ENCODE peak calls at places on chromosomes 6 and 20, in ten cellular contexts. L is IMR-90, Q is testis, R is ovary, W is prostate gland, D is GM12878, I is Peyer's patch, N is uterus, Z is spleen, V is gastrocnemius medialis. K is an unnamed sample.

GRCh38 chr6:11613858-11614257 is 76.3 kb downstream of the TMEM170B start:
- DNase-seq in I (no peak), Z (no peak), V (no peak), R (no peak), L (peak), N (no peak), W (no peak), Q (no peak), D (no peak), K (peak)

GRCh38 chr6:99846021-99846420 is 148.0 kb downstream of the MCHR2 start:
- DNase-seq in D (no peak), Q (no peak), I (no peak), W (no peak), V (no peak), Z (no peak), R (no peak), N (no peak), L (no peak), K (no peak)

GRCh38 chr20:49283703-49284625 is 6.1 kb upstream of the ZNFX1 start:
- DNase-seq in W (no peak), Z (no peak), D (no peak), V (no peak), L (no peak), N (no peak), I (no peak), Q (no peak), R (no peak), K (no peak)

GRCh38 chr20:36815454-36816091 is 42.0 kb upstream of the DSN1 start:
- DNase-seq in I (no peak), R (no peak), V (no peak), W (no peak), Z (no peak), Q (no peak), L (no peak), D (no peak), N (no peak), K (no peak)

GRCh38 chr20:14853079-14853478 is 515.7 kb upstream of the FLRT3 start:
- DNase-seq in Z (no peak), Q (no peak), W (no peak), I (no peak), N (no peak), L (no peak), R (no peak), V (no peak), D (peak), K (no peak)

GRCh38 chr20:62818592-62819493 is 2.0 kb downstream of the COL9A3 start:
- DNase-seq in W (no peak), V (no peak), L (peak), N (peak), R (peak), Q (peak), D (no peak), Z (no peak), I (no peak), K (no peak)

GRCh38 chr6:144215402-144215931 is 65.2 kb downstream of the STX11 start:
- DNase-seq in N (peak), I (peak), V (no peak), D (peak), L (no peak), Z (peak), W (peak), R (peak), Q (peak), K (peak)

GRCh38 chr6:88870728-88871330 is 92.6 kb downstream of the RNGTT start:
- DNase-seq in Z (no peak), L (peak), N (peak), R (no peak), Q (peak), I (peak), V (no peak), D (peak), W (peak), K (no peak)

GRCh38 chr6:44126320-44127149 is 717 bp downstream of the MRPL14 start:
- DNase-seq in D (peak), L (peak), Z (peak), V (peak), I (peak), R (no peak), Q (peak), N (peak), W (peak), K (peak)

GRCh38 chr20:10430000-10430466 is 4.0 kb downstream of the MKKS start:
- DNase-seq in W (no peak), V (no peak), R (no peak), Z (no peak), Q (no peak), N (no peak), L (peak), D (no peak), I (no peak), K (no peak)

GRCh38 chr6:82415820-82416219 is 52.2 kb downstream of the TPBG start:
- DNase-seq in W (no peak), N (no peak), D (no peak), I (no peak), Z (no peak), R (no peak), L (no peak), Q (no peak), V (no peak), K (no peak)

GRCh38 chr6:110191477-110191876 is 11.2 kb downstream of the CDC40 start:
- DNase-seq in R (no peak), I (no peak), Z (no peak), Q (no peak), W (no peak), L (no peak), D (no peak), V (no peak), N (no peak), K (no peak)

GRCh38 chr6:163620670-163621330 is 206.3 kb downstream of the QKI start:
- DNase-seq in I (peak), L (peak), Q (no peak), D (no peak), W (no peak), N (no peak), V (no peak), Z (no peak), R (no peak), K (peak)

GRCh38 chr6:149488815-149489214 is 4.0 kb upstream of the ZC3H12D start:
- DNase-seq in W (no peak), D (no peak), Z (no peak), N (no peak), R (no peak), I (no peak), L (no peak), V (no peak), Q (no peak), K (no peak)

GRCh38 chr6:137415127-137415833 is 78.9 kb downstream of the OLIG3 start:
- DNase-seq in L (peak), R (peak), D (no peak), I (peak), W (peak), N (peak), Z (peak), Q (peak), V (peak), K (peak)

GRCh38 chr20:17651761-17652388 is 30.2 kb downstream of the RRBP1 start:
- DNase-seq in I (no peak), N (peak), Q (no peak), L (no peak), R (no peak), V (no peak), Z (peak), W (peak), D (no peak), K (no peak)

GRCh38 chr6:66526061-66526460 is 819.0 kb upstream of the EYS start:
- DNase-seq in W (no peak), R (no peak), N (no peak), D (no peak), I (no peak), V (no peak), Q (no peak), Z (no peak), L (no peak), K (no peak)

GRCh38 chr20:3646067-3646440 is 17.1 kb downstream of the GFRA4 start:
- DNase-seq in Z (no peak), L (peak), R (no peak), I (no peak), Q (no peak), V (no peak), D (no peak), N (no peak), W (no peak), K (no peak)

GRCh38 chr6:130962951-130963350 is 100.1 kb downstream of the EPB41L2 start:
- DNase-seq in I (no peak), R (no peak), V (no peak), W (no peak), Z (no peak), D (no peak), L (no peak), Q (no peak), N (no peak), K (no peak)

GRCh38 chr6:6758915-6759654 is 170.6 kb downstream of the LY86 start:
- DNase-seq in L (peak), W (no peak), I (peak), Q (peak), V (no peak), N (peak), D (peak), R (peak), Z (no peak), K (no peak)

GRCh38 chr20:36744764-36745191 is 1.1 kb downstream of the NDRG3 start:
- DNase-seq in V (peak), L (peak), R (no peak), D (no peak), W (peak), N (no peak), I (no peak), Q (peak), Z (no peak), K (no peak)

GRCh38 chr6:168192195-168192900 is 113.3 kb upstream of the FRMD1 start:
- DNase-seq in Q (no peak), R (no peak), Z (no peak), N (peak), D (no peak), W (no peak), I (peak), L (no peak), V (no peak), K (no peak)

GRCh38 chr20:21396921-21397340 is 395 bp downstream of the NKX2-4 start:
- DNase-seq in D (no peak), L (no peak), I (no peak), Q (no peak), R (peak), W (no peak), Z (no peak), N (no peak), V (no peak), K (no peak)

GRCh38 chr6:105794263-105794662 is 291.9 kb upstream of the PRDM1 start:
- DNase-seq in D (no peak), L (no peak), Z (peak), Q (peak), N (no peak), V (peak), R (peak), W (no peak), I (peak), K (peak)

GRCh38 chr20:32536861-32537656 is 48.1 kb downstream of the NOL4L start:
- DNase-seq in W (no peak), L (no peak), Q (peak), R (peak), Z (peak), I (peak), D (no peak), N (no peak), V (no peak), K (no peak)

GRCh38 chr20:45450097-45450818 is 19.3 kb upstream of the WFDC2 start:
- DNase-seq in W (no peak), D (no peak), Z (no peak), I (no peak), L (peak), N (no peak), V (no peak), R (no peak), Q (peak), K (no peak)

GRCh38 chr20:10282930-10283556 is 64.4 kb downstream of the SNAP25 start:
- DNase-seq in N (no peak), W (no peak), L (peak), I (no peak), V (no peak), R (no peak), D (no peak), Z (no peak), Q (no peak), K (no peak)

GRCh38 chr6:119052292-119052889 is 26.1 kb downstream of the FAM184A start:
- DNase-seq in Z (no peak), N (no peak), Q (no peak), I (no peak), R (no peak), V (no peak), D (no peak), W (no peak), L (no peak), K (no peak)

GRCh38 chr20:17460119-17460518 is 71.1 kb downstream of the BFSP1 start:
- DNase-seq in V (no peak), W (no peak), Q (peak), Z (no peak), N (no peak), D (no peak), R (no peak), I (no peak), L (no peak), K (no peak)

GRCh38 chr6:110039996-110040383 is 61.9 kb downstream of the GPR6 start:
- DNase-seq in V (no peak), Z (peak), D (no peak), Q (peak), R (peak), L (peak), W (no peak), I (peak), N (no peak), K (peak)

GRCh38 chr6:14543971-14544620 is 426.5 kb downstream of the CD83 start:
- DNase-seq in L (no peak), I (no peak), W (no peak), D (no peak), Z (no peak), V (no peak), Q (no peak), N (no peak), R (no peak), K (no peak)

GRCh38 chr20:25987073-25987927 is 290.6 kb upstream of the ZNF337 start:
- DNase-seq in V (no peak), D (no peak), Z (peak), N (peak), Q (peak), W (no peak), L (peak), I (no peak), R (peak), K (peak)

GRCh38 chr6:134427721-134428120 is 109.8 kb upstream of the SGK1 start:
- DNase-seq in Z (no peak), D (no peak), L (no peak), V (no peak), Q (no peak), W (no peak), I (no peak), N (no peak), R (no peak), K (no peak)

GRCh38 chr20:1838479-1839279 is 56.5 kb upstream of the SIRPA start:
- DNase-seq in V (no peak), I (no peak), L (no peak), D (no peak), Z (no peak), W (no peak), Q (no peak), N (no peak), R (no peak), K (no peak)

GRCh38 chr6:144886682-144887081 is 601.5 kb downstream of the UTRN start:
- DNase-seq in Z (no peak), V (no peak), Q (no peak), N (no peak), I (no peak), W (no peak), D (no peak), R (no peak), L (no peak), K (no peak)

DNA sequence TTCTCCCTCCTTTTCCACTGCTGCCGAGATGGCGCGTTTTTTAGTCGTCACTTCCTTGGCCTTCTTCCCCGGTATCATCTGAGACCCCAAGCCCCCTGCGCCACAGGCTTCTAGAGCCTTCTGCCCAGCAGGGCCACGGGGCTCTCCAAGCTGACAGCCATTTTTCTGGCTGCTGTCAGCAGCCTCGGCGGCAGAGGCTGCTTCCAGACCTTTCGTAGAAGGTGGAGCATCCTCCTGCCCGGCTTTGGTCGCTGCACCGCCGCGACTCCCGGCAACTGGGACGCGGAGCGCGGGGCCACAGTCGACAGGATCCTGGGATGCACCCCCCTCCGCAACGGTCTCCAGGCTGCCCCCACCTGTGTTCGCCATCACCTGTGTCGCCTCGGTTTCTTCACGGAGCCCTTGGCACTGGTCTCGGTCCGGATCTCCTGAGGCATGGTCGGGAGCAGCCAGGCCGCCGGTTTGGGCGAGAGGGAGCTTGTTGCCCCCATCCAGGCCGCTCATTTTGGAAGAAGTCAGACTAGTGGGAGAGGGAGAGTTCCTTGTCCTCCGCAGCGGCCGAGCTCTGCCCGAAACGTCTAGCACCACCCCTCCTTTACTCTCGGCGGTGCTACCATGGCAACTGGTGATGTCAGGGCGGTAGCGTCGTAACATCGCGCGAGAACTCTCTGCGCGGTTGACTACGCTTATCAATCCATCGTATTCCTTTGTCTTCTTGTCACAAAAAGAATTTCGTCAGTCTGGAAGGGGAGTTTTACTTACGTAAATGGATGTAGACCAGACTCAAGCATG is at the start of gene TSPYL4:
- DNase-seq in D (peak), V (peak), I (peak), R (peak), N (peak), W (peak), Z (peak), L (peak), Q (peak), K (peak)
- TF ChIP-seq POLR2A in D (peak), V (peak), I (peak), R (peak), N (peak), W (peak), Z (no peak), L (peak), Q (peak), K (no peak)

GRCh38 chr20:20363449-20364015 is 4.4 kb upstream of the INSM1 start:
- DNase-seq in V (no peak), Q (no peak), R (no peak), W (no peak), D (no peak), N (no peak), L (no peak), Z (no peak), I (no peak), K (no peak)
- H3K4me3 ChIP-seq in V (no peak), Q (no peak), R (no peak), W (no peak), D (no peak), N (no peak), L (no peak), Z (no peak), I (no peak), K (no peak)

GRCh38 chr6:13328076-13328874 is at the start of gene TBC1D7:
- DNase-seq in N (peak), R (peak), I (peak), L (peak), V (peak), W (peak), Q (peak), Z (peak), D (peak), K (peak)
- TF ChIP-seq CTCF in N (peak), R (no peak), I (no peak), L (no peak), V (no peak), W (no peak), Q (no peak), Z (no peak), D (no peak), K (no peak)

GRCh38 chr6:34697544-34697836 is 923 bp upstream of the ILRUN start:
- DNase-seq in Z (no peak), D (no peak), V (no peak), I (no peak), R (no peak), Q (no peak), N (no peak), W (no peak), L (no peak), K (no peak)

GRCh38 chr6:34695729-34696188 is 808 bp downstream of the ILRUN start:
- DNase-seq in W (no peak), N (no peak), D (no peak), I (no peak), Z (no peak), R (no peak), L (no peak), V (no peak), Q (no peak), K (no peak)

GRCh38 chr6:34696189-34696738 is 303 bp downstream of the ILRUN start:
- DNase-seq in V (peak), L (peak), N (no peak), Q (peak), W (no peak), R (no peak), I (no peak), D (no peak), Z (no peak), K (peak)

GRCh38 chr6:34697904-34698557 is 1.5 kb upstream of the ILRUN start:
- DNase-seq in D (no peak), W (no peak), V (no peak), R (no peak), N (no peak), Q (no peak), Z (no peak), L (no peak), I (no peak), K (no peak)

DNA sequence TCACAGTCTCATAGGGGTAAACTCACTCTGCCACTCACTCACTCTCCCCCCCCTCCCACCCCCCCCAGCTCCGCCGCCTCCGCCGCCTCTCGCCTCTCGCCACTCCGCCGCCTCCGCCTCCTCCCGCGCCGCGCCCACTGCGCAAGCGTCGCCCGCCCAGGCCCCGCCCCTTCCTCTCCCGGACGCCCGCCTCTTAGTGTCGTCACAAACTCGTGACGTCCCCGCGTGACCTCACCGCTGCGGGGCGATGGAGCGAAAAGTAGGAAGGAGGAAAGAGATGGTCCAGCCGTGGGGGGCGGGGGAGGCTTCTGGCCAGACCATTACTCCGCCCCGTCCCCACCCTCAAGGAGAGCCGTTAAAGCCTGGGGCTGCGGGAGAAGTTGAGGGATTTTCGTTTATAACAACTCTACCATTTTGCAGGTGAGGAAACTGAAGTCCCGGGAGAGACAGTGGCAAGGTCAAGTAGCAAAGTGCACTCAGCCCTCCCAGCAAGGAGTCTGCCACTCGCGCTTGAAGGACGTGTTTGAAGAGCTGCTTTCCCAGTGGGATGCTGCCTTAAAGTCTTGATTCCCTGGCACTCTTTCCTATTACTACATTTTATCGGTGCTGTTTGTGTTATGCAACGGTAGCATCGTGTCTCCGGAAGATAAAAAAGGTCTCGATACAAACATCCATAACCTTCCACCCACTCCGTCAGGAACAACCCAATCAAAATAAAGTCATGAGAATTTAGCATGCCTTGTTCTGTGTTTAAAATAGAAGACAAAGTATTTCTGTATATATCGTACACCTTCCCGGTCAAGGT is at the start of gene ILRUN:
- DNase-seq in R (peak), Q (peak), D (peak), W (peak), L (peak), I (peak), Z (peak), V (peak), N (peak), K (peak)
- TF ChIP-seq POLR2A in R (peak), Q (peak), D (peak), W (peak), L (no peak), I (peak), Z (no peak), V (peak), N (peak), K (peak)

DNA sequence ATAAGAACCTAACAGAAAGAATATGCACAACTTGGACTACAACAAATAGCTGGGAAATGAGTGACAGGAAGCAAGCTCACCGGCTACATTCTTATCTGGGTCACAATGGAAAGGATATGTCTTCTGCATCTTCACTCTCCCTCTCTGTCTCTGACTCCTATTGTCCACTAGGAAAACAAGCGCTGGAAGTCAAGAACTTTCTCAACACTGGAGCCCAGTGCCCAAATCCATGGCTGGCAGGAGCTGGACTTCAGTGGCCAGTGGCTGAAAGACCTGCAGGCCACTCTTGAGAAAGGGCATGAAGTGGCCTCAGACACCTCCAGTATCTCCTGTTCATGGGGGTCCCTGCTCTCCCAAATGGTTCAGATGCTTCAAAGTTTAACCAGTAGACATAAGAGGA is 62.0 kb downstream of the FAM50B start:
- DNase-seq in V (no peak), D (no peak), I (peak), R (no peak), L (no peak), W (no peak), N (peak), Z (no peak), Q (no peak), K (no peak)
- H3K4me3 ChIP-seq in V (no peak), D (no peak), I (no peak), R (no peak), L (no peak), W (no peak), N (no peak), Z (no peak), Q (no peak), K (no peak)

GRCh38 chr6:155079985-155080452 is 84.9 kb downstream of the TIAM2 start:
- DNase-seq in W (no peak), Q (no peak), L (no peak), Z (no peak), V (no peak), I (no peak), R (no peak), N (no peak), D (peak), K (peak)
- TF ChIP-seq CTCF in W (no peak), Q (no peak), L (no peak), Z (no peak), V (no peak), I (no peak), R (no peak), N (no peak), D (no peak), K (no peak)